ENCODE peak calls at places on chromosome 3, in four cellular contexts. E, S, A and M are unnamed samples. For H3K4me1, the result is how much of the 10 kb centered on the place peaks cover.

GRCh38 chr3:197520311-197521276 is 35.2 kb downstream of the BDH1 start:
- DNase-seq in A (peak), S (peak), E (no peak), M (no peak)

GRCh38 chr3:40901298-40901697 is 298.0 kb upstream of the CTNNB1 start:
- DNase-seq in A (no peak), E (no peak), S (no peak), M (no peak)

GRCh38 chr3:108489776-108490175 is 20.6 kb downstream of the MYH15 start:
- DNase-seq in S (no peak), A (peak), E (peak), M (no peak)

GRCh38 chr3:195035345-195036202 is 235.4 kb downstream of the XXYLT1 start:
- DNase-seq in A (no peak), S (no peak), E (no peak), M (no peak)

GRCh38 chr3:51796859-51797258 is 17.8 kb upstream of the IQCF6 start:
- DNase-seq in E (no peak), A (no peak), S (no peak), M (no peak)

GRCh38 chr3:4994144-4994730 is 15.0 kb downstream of the BHLHE40 start:
- DNase-seq in S (no peak), A (no peak), E (peak), M (no peak)

GRCh38 chr3:4494807-4495200 is 1.7 kb downstream of the ITPR1 start:
- DNase-seq in S (no peak), E (no peak), A (no peak), M (no peak)

GRCh38 chr3:117565777-117566176 is 856.2 kb downstream of the TUSC7 start:
- DNase-seq in A (no peak), S (no peak), E (no peak), M (no peak)

GRCh38 chr3:126473292-126474168 is 2.2 kb downstream of the ZXDC start:
- DNase-seq in S (no peak), A (no peak), E (no peak), M (no peak)

GRCh38 chr3:37995652-37996641 is 5.4 kb downstream of the VILL start:
- DNase-seq in A (no peak), S (peak), E (no peak), M (no peak)

GRCh38 chr3:182486459-182486858 is 306.8 kb upstream of the ATP11B start:
- DNase-seq in S (no peak), A (no peak), E (no peak), M (no peak)

GRCh38 chr3:126692858-126693257 is 11.2 kb upstream of the CHCHD6 start:
- DNase-seq in S (no peak), A (no peak), E (no peak), M (no peak)

GRCh38 chr3:78900426-78900825 is 867.4 kb downstream of the ROBO1 start:
- DNase-seq in E (peak), S (no peak), A (no peak), M (no peak)

GRCh38 chr3:182682263-182683229 is 110.8 kb upstream of the ATP11B start:
- DNase-seq in S (peak), E (peak), A (peak), M (peak)

GRCh38 chr3:28667646-28668376 is 319.2 kb upstream of the AZI2 start:
- DNase-seq in S (peak), A (peak), E (peak), M (no peak)

GRCh38 chr3:146421814-146422748 is 47.3 kb downstream of the PLSCR2 start:
- DNase-seq in E (peak), S (no peak), A (no peak), M (no peak)

GRCh38 chr3:15683253-15683652 is 81.7 kb downstream of the BTD start:
- DNase-seq in E (no peak), S (no peak), A (no peak), M (no peak)

GRCh38 chr3:198107840-198108734 is 148.1 kb downstream of the LMLN start:
- DNase-seq in S (no peak), E (no peak), A (no peak), M (no peak)

GRCh38 chr3:177529716-177530335 is 332.5 kb upstream of the TBL1XR1 start:
- DNase-seq in S (no peak), A (no peak), E (peak), M (no peak)

GRCh38 chr3:195153121-195153520 is 117.8 kb downstream of the XXYLT1 start:
- DNase-seq in S (no peak), A (no peak), E (no peak), M (no peak)

GRCh38 chr3:32868719-32869512 is 51.1 kb downstream of the TRIM71 start:
- DNase-seq in A (no peak), S (no peak), E (no peak), M (no peak)

GRCh38 chr3:32869513-32870047 is 51.8 kb downstream of the TRIM71 start:
- DNase-seq in E (no peak), S (no peak), A (peak), M (no peak)

GRCh38 chr3:32866533-32866932 is 48.7 kb downstream of the TRIM71 start:
- DNase-seq in E (no peak), S (no peak), A (no peak), M (no peak)

GRCh38 chr3:32870373-32871091 is 52.7 kb downstream of the TRIM71 start:
- DNase-seq in S (no peak), E (no peak), A (no peak), M (no peak)

GRCh38 chr3:32867954-32868353 is 50.2 kb downstream of the TRIM71 start:
- DNase-seq in E (no peak), A (no peak), S (no peak), M (no peak)
- H3K4me3 ChIP-seq in E (no peak), A (no peak), S (no peak), M (no peak)

GRCh38 chr3:123351396-123351945 is 97.4 kb downstream of the ADCY5 start:
- DNase-seq in E (no peak), A (no peak), S (no peak), M (no peak)

GRCh38 chr3:123350971-123351370 is 97.9 kb downstream of the ADCY5 start:
- DNase-seq in A (no peak), S (no peak), E (no peak), M (no peak)

GRCh38 chr3:123349201-123349535 is 99.7 kb downstream of the ADCY5 start:
- DNase-seq in E (no peak), S (no peak), A (no peak), M (no peak)

GRCh38 chr3:123348471-123349200 is 100.3 kb downstream of the ADCY5 start:
- DNase-seq in E (no peak), S (no peak), A (no peak), M (no peak)

DNA sequence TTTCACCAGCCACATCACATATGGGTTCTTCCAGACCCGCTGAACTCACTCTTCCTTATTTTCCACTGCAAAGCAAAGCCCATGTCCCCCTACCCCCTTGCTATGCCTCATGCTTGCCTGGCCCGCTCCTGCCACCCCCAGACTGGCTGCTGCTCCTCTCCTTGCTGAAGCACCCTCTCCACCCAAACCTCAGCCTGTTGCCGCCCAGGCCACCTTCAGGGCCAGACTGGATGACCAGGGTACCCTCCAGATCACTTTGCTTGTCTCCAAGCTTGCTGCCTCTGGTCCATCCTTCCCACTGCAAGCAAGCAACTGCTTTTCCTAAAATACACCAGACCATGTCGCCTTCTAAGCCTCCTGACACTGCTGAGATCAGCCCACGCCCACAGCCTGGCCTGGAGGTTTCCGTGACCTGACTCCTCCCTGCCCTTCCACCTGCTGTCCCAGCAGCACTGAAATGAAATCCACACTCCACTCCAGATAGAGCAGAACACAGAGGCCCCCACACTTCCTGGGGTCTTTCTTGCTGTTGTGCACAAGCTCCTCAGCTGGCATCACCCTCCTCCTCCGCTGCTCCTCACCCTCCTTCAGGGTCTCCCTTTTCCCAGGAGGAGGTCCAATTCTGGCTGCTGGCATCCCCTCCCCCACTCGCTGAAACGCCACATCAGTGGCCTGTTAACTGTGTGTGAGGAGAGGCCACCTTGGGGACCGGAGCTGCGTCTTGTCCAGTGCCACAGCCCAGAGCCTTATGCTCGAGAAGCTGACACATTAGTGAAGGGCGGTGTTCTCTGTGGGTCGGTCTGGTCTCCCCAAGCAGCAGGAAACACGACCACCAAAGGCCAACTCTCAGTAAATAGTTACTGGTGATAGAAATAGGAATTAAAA is 99.1 kb downstream of the ADCY5 start:
- DNase-seq in A (no peak), S (no peak), E (no peak), M (no peak)
- H3K27ac ChIP-seq in A (no peak), S (no peak), E (no peak), M (no peak)

GRCh38 chr3:10927551-10927950 is 65.0 kb upstream of the SLC6A1 start:
- DNase-seq in E (peak), S (no peak), A (no peak), M (no peak)

GRCh38 chr3:10928396-10928960 is 64.1 kb upstream of the SLC6A1 start:
- DNase-seq in E (no peak), A (no peak), S (no peak), M (no peak)

GRCh38 chr3:10926441-10926830 is 66.1 kb upstream of the SLC6A1 start:
- DNase-seq in A (no peak), S (no peak), E (no peak), M (no peak)

GRCh38 chr3:10925436-10926260 is 66.9 kb upstream of the SLC6A1 start:
- DNase-seq in E (no peak), A (no peak), S (no peak), M (no peak)

DNA sequence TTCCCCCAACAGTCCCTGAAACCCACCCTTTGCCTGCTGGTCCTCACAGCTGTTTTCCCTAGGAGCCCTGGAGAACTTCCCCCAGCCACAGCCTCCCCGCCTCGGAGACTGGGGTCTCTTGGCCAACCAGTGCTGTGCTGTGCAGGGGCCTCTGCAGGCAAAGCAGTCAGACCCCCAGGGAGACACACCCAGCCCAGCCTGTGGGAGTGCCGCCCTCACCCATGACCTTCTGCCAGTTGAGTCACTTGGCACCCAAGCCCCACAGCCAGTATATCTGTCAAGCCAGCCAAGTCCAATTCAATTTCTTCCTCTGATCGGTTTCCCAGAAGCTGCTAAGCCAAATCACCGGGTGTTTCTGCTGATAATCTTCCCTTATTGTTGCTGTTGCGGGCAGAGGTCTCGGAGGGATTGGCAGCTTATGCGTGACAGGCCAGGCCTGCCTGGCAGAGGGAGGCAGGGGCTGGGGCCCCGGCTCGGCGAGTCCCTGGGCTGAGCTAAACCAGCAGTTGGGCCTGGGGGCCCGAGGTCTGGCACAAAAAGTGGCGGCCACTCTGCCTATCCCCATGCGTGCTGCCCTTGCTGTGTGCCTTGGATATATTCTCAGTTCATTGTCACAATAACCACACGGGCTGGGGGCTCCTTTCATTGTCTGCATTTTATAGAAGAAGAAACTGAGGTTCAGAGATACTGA is 65.6 kb upstream of the SLC6A1 start:
- DNase-seq in E (peak), A (no peak), S (no peak), M (no peak)
- H3K4me1 ChIP-seq in E (under half), A (under half), S (under half), M (under half)

DNA sequence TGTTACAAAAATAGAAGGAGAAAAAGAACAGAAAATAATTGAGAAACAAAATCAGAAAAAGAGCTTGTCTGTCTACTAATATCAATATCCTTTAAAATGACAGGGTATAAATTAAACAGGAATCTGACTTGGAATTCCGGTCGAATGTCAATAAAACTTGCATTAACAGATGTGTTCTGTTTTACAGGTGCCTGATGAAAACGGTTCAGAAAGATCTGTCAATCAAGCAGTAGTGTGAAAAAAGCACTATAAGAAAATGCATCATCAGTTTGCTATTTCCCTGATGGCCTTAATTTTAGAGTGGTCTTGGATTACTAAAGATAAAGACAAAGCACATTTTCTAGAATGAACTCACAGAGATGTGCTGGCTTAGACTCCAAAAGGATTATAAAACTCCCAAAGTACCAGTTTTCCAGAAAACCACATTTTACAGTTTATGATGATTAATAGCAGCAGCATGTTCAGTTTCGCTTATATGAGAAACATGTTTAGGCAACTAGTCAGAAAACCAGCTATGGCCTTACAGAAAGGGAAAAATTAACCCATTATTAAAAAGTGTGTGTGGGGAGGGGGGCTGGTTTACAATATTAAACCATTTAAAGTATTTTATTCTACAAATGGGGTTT is 8.2 kb upstream of the C3orf38 start:
- DNase-seq in E (peak), A (no peak), S (no peak), M (no peak)
- H3K4me3 ChIP-seq in E (peak), A (no peak), S (no peak), M (no peak)

GRCh38 chr3:27504749-27505148 is 20.6 kb upstream of the SLC4A7 start:
- DNase-seq in E (no peak), S (no peak), A (no peak), M (no peak)
- H3K27ac ChIP-seq in E (peak), S (no peak), A (no peak), M (no peak)

GRCh38 chr3:112352720-112353119 is 19.8 kb downstream of the CD200 start:
- DNase-seq in S (no peak), E (no peak), A (no peak), M (no peak)

GRCh38 chr3:112351036-112351435 is 18.1 kb downstream of the CD200 start:
- DNase-seq in S (no peak), A (peak), E (no peak), M (no peak)

GRCh38 chr3:112354642-112355333 is 21.8 kb downstream of the CD200 start:
- DNase-seq in A (no peak), S (no peak), E (no peak), M (no peak)

GRCh38 chr3:112351823-112352222 is 18.9 kb downstream of the CD200 start:
- DNase-seq in E (no peak), S (no peak), A (no peak), M (no peak)

DNA sequence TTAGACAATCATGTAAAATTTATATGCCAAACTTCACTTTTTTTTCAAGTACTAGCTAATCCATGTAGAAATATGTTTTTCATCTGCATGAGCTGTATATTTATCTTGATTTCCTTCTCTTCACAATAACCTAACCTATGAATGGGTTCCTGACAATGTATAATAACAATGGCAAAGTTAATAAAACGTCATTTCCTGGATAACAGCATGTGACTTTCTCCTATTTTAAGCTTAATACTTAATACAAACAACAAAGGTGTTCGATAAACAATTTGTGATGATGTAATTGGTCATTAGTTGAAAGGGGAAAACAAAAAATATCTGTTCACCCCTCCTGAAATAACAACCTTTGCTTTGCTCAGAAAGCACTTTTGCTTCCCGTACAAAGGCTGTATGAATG is 20.4 kb downstream of the CD200 start:
- DNase-seq in A (no peak), S (no peak), E (no peak), M (no peak)
- H3K4me1 ChIP-seq in A (under half), S (under half), E (under half), M (under half)

GRCh38 chr3:152200476-152201422 is 68.0 kb upstream of the MBNL1 start:
- DNase-seq in S (no peak), A (no peak), E (no peak), M (no peak)
- H3K4me3 ChIP-seq in S (peak), A (no peak), E (peak), M (peak)

GRCh38 chr3:113721638-113722037 is 24.4 kb downstream of the NAA50 start:
- DNase-seq in A (no peak), E (no peak), S (no peak), M (no peak)
- H3K27ac ChIP-seq in A (no peak), E (no peak), S (no peak), M (no peak)

GRCh38 chr3:42095540-42095939 is 4.4 kb downstream of the TRAK1 start:
- DNase-seq in S (no peak), E (no peak), A (no peak), M (no peak)
- H3K4me1 ChIP-seq in S (half or more), E (half or more), A (under half), M (under half)